ENCODE peak calls at places on chromosome 12, in six cellular contexts. U is tibial artery; B is CD8-positive, alpha-beta memory T cell; R is left ventricle myocardium inferior; A is transverse colon; H is heart left ventricle. W is an unnamed sample. For H3K4me1, the result is how much of the 10 kb centered on the place peaks cover.

GRCh38 chr12:95943231-95943842 is at the start of gene AMDHD1:
- DNase-seq in U (peak), B (peak), R (peak), A (peak), H (peak), W (peak)

GRCh38 chr12:32366704-32367103 is 32.7 kb upstream of the FGD4 start:
- DNase-seq in U (no peak), B (no peak), R (no peak), A (no peak), H (no peak), W (peak)

GRCh38 chr12:32603858-32604257 is 75.2 kb upstream of the DNM1L start:
- DNase-seq in U (no peak), B (no peak), R (no peak), A (no peak), H (no peak), W (no peak)

GRCh38 chr12:130826151-130826801 is 12.8 kb downstream of the STX2 start:
- DNase-seq in U (no peak), B (peak), R (no peak), A (peak), H (no peak), W (peak)

GRCh38 chr12:62098131-62098530 is 162.1 kb upstream of the USP15 start:
- DNase-seq in U (no peak), B (no peak), R (no peak), A (no peak), H (no peak), W (no peak)

GRCh38 chr12:102343361-102344121 is 136.8 kb downstream of the IGF1 start:
- DNase-seq in U (no peak), B (no peak), R (no peak), A (no peak), H (no peak), W (no peak)

GRCh38 chr12:117141097-117141898 is 42.1 kb upstream of the TESC start:
- DNase-seq in U (no peak), B (no peak), R (no peak), A (no peak), H (no peak), W (no peak)

GRCh38 chr12:70196732-70197361 is 46.4 kb upstream of the CNOT2 start:
- DNase-seq in U (no peak), B (no peak), R (no peak), A (no peak), H (no peak), W (no peak)

GRCh38 chr12:94875525-94875924 is 128.0 kb downstream of the NDUFA12 start:
- DNase-seq in U (no peak), B (no peak), R (no peak), A (no peak), H (no peak), W (peak)

GRCh38 chr12:103751171-103751570 is 89.9 kb downstream of the NT5DC3 start:
- DNase-seq in U (no peak), B (no peak), R (no peak), A (no peak), H (no peak), W (no peak)

GRCh38 chr12:98885778-98886177 is 240.7 kb downstream of the APAF1 start:
- DNase-seq in U (no peak), B (no peak), R (no peak), A (no peak), H (no peak), W (no peak)

GRCh38 chr12:54657048-54657696 is 9.0 kb upstream of the DCD start:
- DNase-seq in U (no peak), B (no peak), R (no peak), A (no peak), H (no peak), W (no peak)

GRCh38 chr12:79085106-79085682 is 220.6 kb downstream of the SYT1 start:
- DNase-seq in U (no peak), B (no peak), R (no peak), A (no peak), H (no peak), W (no peak)

GRCh38 chr12:131941116-131941986 is 8.4 kb upstream of the EP400 start:
- DNase-seq in U (peak), B (no peak), R (no peak), A (no peak), H (peak), W (no peak)

GRCh38 chr12:6430124-6430989 is 14.4 kb upstream of the CD27 start:
- DNase-seq in U (peak), B (peak), R (peak), A (peak), H (peak), W (peak)

GRCh38 chr12:22101749-22102243 is 55.8 kb downstream of the CMAS start:
- DNase-seq in U (no peak), B (no peak), R (no peak), A (peak), H (peak), W (no peak)

GRCh38 chr12:85781751-85782150 is 54.5 kb downstream of the RASSF9 start:
- DNase-seq in U (no peak), B (no peak), R (no peak), A (no peak), H (no peak), W (no peak)

GRCh38 chr12:62715086-62715786 is 219.7 kb downstream of the PPM1H start:
- DNase-seq in U (no peak), B (no peak), R (peak), A (no peak), H (peak), W (no peak)

GRCh38 chr12:14193623-14194022 is 171.9 kb upstream of the ATF7IP start:
- DNase-seq in U (no peak), B (no peak), R (no peak), A (no peak), H (no peak), W (no peak)

GRCh38 chr12:45299132-45299692 is 83.3 kb downstream of the ANO6 start:
- DNase-seq in U (no peak), B (no peak), R (no peak), A (no peak), H (no peak), W (no peak)

GRCh38 chr12:67593041-67593870 is 55.3 kb upstream of the DYRK2 start:
- DNase-seq in U (no peak), B (no peak), R (no peak), A (peak), H (no peak), W (peak)

GRCh38 chr12:106120578-106121105 is 18.1 kb downstream of the NUAK1 start:
- DNase-seq in U (no peak), B (no peak), R (peak), A (peak), H (peak), W (no peak)

GRCh38 chr12:31482816-31483215 is 108.1 kb downstream of the DENND5B start:
- DNase-seq in U (no peak), B (no peak), R (no peak), A (no peak), H (no peak), W (no peak)

GRCh38 chr12:58920102-58920955 is at the start of gene LRIG3:
- DNase-seq in U (peak), B (no peak), R (peak), A (peak), H (peak), W (peak)

GRCh38 chr12:34354239-34355200 is 332.2 kb downstream of the ALG10 start:
- DNase-seq in U (no peak), B (no peak), R (no peak), A (no peak), H (no peak), W (no peak)

GRCh38 chr12:130601327-130601726 is 114.8 kb downstream of the RIMBP2 start:
- DNase-seq in U (no peak), B (no peak), R (no peak), A (no peak), H (no peak), W (no peak)

GRCh38 chr12:42180990-42181611 is 36.4 kb upstream of the GXYLT1 start:
- DNase-seq in U (no peak), B (no peak), R (no peak), A (no peak), H (no peak), W (no peak)

GRCh38 chr12:100716949-100717732 is 77.4 kb upstream of the ANO4 start:
- DNase-seq in U (no peak), B (no peak), R (no peak), A (no peak), H (peak), W (no peak)

GRCh38 chr12:49428652-49429549 is 61.6 kb downstream of the SPATS2 start:
- DNase-seq in U (no peak), B (no peak), R (no peak), A (no peak), H (no peak), W (no peak)

GRCh38 chr12:49187184-49187583 is 1.7 kb downstream of the TUBA1A start:
- DNase-seq in U (peak), B (no peak), R (peak), A (no peak), H (peak), W (no peak)

GRCh38 chr12:1502441-1502785 is 92.0 kb downstream of the FBXL14 start:
- DNase-seq in U (no peak), B (no peak), R (no peak), A (no peak), H (no peak), W (no peak)

GRCh38 chr12:5627053-5627630 is 195.2 kb downstream of the NTF3 start:
- DNase-seq in U (no peak), B (no peak), R (no peak), A (no peak), H (no peak), W (no peak)

GRCh38 chr12:95118138-95118787 is 44.8 kb upstream of the NR2C1 start:
- DNase-seq in U (no peak), B (no peak), R (no peak), A (no peak), H (no peak), W (no peak)

GRCh38 chr12:94277426-94278000 is 129.1 kb downstream of the PLXNC1 start:
- DNase-seq in U (no peak), B (no peak), R (no peak), A (no peak), H (peak), W (peak)

GRCh38 chr12:1044697-1045096 is 53.7 kb downstream of the ERC1 start:
- DNase-seq in U (no peak), B (no peak), R (no peak), A (no peak), H (no peak), W (no peak)

DNA sequence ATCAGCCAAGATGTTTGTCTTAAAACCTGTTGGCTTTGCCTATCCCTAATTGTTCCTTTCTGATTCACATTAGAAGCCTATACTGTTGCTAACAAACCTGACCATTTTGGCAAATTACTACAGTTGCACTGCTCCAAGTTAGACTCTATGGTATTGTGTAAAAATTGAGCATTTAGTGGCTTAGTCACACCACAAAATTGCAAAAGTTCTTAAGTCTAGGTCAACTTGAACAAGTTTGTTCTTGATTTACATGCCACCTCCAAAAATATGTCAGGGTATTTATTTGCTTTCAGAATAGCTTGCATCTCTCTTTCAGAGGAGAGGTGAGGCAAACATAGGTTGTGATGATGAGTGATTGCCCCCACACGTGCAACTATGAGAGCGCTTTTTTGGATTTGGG is 27.0 kb upstream of the PTHLH start:
- DNase-seq in U (no peak), B (no peak), R (no peak), A (no peak), H (no peak), W (no peak)
- H3K4me1 ChIP-seq in U (under half), B (under half), R (under half), A (under half), H (under half), W (under half)

DNA sequence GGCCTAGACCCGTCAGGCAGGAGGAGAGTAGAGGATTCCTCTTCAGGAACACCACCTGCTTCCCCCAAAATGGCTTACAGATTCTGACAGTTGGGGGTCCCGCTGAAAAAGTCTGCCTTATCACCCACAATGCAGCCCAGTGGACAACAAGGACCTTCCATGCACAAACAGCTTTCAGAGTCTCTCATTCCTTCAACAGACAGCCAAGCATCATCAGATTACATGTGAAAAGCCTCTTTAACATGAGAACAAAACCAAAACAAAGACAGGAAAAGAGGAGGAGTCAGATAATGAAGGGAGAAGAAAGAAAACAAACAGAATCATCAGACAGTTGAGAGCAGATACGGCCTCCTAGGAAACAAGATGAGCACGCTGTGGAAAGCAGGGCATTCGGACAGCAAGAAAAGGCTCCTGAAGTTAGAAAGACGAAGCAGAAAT is 18.3 kb downstream of the KCTD10 start:
- DNase-seq in U (no peak), B (no peak), R (no peak), A (no peak), H (no peak), W (no peak)
- H3K4me1 ChIP-seq in U (half or more), B (under half), R (half or more), A (half or more), H (half or more), W (under half)

DNA sequence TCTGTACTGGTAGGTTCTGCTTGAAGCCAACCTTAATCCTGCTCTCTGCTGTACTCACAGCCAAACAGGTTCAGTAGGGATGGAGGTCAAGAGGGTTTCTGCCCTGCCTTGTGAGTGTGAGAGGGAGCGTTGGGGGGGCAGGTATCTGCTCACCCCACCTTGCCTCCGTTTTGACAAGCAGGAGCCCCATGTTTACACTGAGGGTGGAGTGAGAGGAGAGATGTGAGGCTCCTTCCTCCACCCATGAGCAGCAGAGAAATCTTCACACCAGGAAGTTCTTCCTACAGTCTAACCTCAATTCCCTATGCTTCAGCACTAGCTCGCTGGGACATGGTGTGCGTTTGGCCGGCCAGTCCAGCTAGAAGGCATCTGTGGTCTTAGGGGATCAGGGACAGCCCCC is 4.2 kb downstream of the KRT80 start:
- DNase-seq in U (no peak), B (no peak), R (no peak), A (no peak), H (no peak), W (no peak)
- H3K4me1 ChIP-seq in U (half or more), B (under half), R (under half), A (under half), H (half or more), W (under half)

GRCh38 chr12:121114806-121115205 is 17.9 kb upstream of the P2RX7 start:
- DNase-seq in U (no peak), B (no peak), R (no peak), A (no peak), H (no peak), W (no peak)

GRCh38 chr12:121114019-121114639 is 18.5 kb upstream of the P2RX7 start:
- DNase-seq in U (no peak), B (no peak), R (no peak), A (no peak), H (no peak), W (no peak)

GRCh38 chr12:121116318-121117225 is 16.1 kb upstream of the P2RX7 start:
- DNase-seq in U (no peak), B (no peak), R (no peak), A (no peak), H (no peak), W (no peak)

GRCh38 chr12:121113057-121113456 is 19.6 kb upstream of the P2RX7 start:
- DNase-seq in U (no peak), B (no peak), R (no peak), A (no peak), H (no peak), W (no peak)

GRCh38 chr12:121115530-121115929 is 17.1 kb upstream of the P2RX7 start:
- DNase-seq in U (no peak), B (no peak), R (no peak), A (peak), H (no peak), W (peak)
- H3K4me1 ChIP-seq in U (under half), B (under half), R (under half), A (under half), H (under half), W (under half)

DNA sequence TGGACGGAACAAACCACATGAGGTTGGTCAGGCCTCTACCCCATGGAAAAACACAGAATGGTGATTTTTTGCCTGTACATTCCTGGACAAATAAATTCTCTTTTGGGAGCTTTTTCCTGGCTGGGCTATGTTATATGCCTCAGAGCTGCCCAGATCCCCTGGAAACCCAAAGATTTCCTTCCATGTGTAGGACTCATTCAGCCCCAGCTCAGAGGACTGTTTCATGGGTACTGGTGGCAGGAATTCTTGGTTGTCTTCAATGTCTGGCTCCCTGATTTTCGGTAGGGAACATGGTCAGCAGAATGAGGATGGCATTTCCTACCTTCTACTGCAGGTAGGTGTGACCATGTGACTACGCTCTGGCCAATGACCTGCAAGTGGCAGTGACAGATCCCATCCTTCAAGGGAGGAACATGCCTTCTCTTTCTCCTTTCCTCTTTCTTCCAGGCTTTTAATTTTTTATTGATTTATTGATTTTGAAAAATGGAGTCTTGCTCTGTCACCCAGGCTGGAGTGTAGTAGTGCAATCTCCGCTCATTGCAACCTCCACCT is 15.4 kb upstream of the P2RX7 start:
- DNase-seq in U (no peak), B (no peak), R (no peak), A (no peak), H (no peak), W (no peak)
- H3K4me1 ChIP-seq in U (under half), B (under half), R (under half), A (under half), H (under half), W (under half)

DNA sequence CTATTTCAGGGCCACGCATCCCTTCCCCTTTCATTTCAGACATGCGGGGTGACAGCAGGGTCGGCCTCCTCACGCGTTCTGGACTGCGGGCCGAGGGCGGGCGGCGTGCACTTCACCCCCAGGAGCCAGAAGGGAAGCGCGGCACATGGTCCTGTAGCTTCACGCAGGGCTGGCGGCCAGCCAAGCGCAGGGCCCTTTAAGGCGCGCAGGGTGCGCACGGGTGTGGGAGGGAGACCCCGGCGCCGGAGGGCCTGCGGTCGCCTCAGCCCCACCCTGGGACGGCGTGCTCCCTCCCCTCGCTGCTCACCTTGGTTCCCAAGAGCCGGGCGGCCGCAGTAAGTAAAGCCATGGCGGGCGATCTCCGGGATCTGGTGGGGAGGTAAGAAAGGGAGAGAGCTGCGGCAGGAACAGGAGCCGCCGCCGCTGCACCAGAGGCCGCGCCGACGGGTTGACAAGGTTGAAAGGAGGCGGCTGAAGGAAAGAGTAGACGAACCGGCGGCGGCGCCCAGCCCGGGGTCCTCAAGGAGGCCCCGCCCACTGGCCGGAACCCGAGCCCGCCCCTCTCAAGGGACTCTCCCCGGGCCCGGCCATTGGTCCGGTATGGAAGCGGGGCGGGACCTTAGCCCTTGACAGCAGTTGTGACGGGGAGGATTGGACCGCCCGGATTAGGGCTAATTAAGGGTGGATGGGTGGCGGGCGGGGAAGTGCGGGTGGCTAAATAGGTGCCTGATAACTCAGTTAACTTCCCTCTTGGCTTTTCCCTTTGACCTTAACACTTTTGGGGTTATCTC is at the start of gene CS:
- DNase-seq in U (peak), B (peak), R (peak), A (peak), H (peak), W (peak)
- H3K4me1 ChIP-seq in U (under half), B (under half), R (half or more), A (under half), H (half or more), W (under half)

W was measured in small intestine.